ENCODE peak calls at places on chromosome 6, in four cellular contexts. Y is K562, X is GM12878, O is HepG2. F is an unnamed sample.

GRCh38 chr6:20630136-20630535 is 95.9 kb downstream of the CDKAL1 start:
- DNase-seq in Y (no peak), X (no peak), O (no peak), F (no peak)

GRCh38 chr6:123909989-123910388 is 106.3 kb downstream of the NKAIN2 start:
- DNase-seq in Y (no peak), X (no peak), O (no peak), F (peak; percentile 57)

GRCh38 chr6:11389977-11390376 is 147.6 kb upstream of the TMEM170B start:
- DNase-seq in Y (no peak), X (no peak), O (no peak), F (peak; percentile 83)

GRCh38 chr6:165817771-165818170 is 154.7 kb upstream of the PDE10A start:
- DNase-seq in Y (no peak), X (no peak), O (no peak), F (no peak)

GRCh38 chr6:43367245-43367984 is 2.0 kb downstream of the ZNF318 start:
- DNase-seq in Y (no peak), X (no peak), O (no peak), F (no peak)

GRCh38 chr6:110368268-110368667 is 10.1 kb upstream of the METTL24 start:
- DNase-seq in Y (no peak), X (no peak), O (no peak), F (no peak)

GRCh38 chr6:69958978-69959377 is 92.6 kb downstream of the COL19A1 start:
- DNase-seq in Y (no peak), X (no peak), O (no peak), F (no peak)

GRCh38 chr6:109081516-109081915 is 13.1 kb downstream of the SESN1 start:
- DNase-seq in Y (no peak), X (no peak), O (no peak), F (no peak)

GRCh38 chr6:134816300-134816699 is 133.6 kb downstream of the ALDH8A1 start:
- DNase-seq in Y (no peak), X (no peak), O (no peak), F (no peak)

GRCh38 chr6:56804996-56805395 is 149.9 kb upstream of the BEND6 start:
- DNase-seq in Y (no peak), X (no peak), O (no peak), F (peak; percentile 80)

GRCh38 chr6:41167173-41167963 is 4.5 kb upstream of the TREM2 start:
- DNase-seq in Y (peak; percentile 17), X (no peak), O (no peak), F (peak; percentile 21)

GRCh38 chr6:11363881-11364576 is 131.6 kb upstream of the NEDD9 start:
- DNase-seq in Y (no peak), X (no peak), O (no peak), F (no peak)

GRCh38 chr6:8193541-8193940 is 91.2 kb upstream of the EEF1E1 start:
- DNase-seq in Y (no peak), X (no peak), O (no peak), F (no peak)

GRCh38 chr6:86118271-86118670 is 475.6 kb upstream of the SYNCRIP start:
- DNase-seq in Y (no peak), X (no peak), O (no peak), F (no peak)

GRCh38 chr6:36235309-36235708 is 34.6 kb upstream of the PNPLA1 start:
- DNase-seq in Y (no peak), X (no peak), O (no peak), F (no peak)

GRCh38 chr6:143325379-143326140 is 124.9 kb downstream of the ADAT2 start:
- DNase-seq in Y (no peak), X (no peak), O (no peak), F (peak; percentile 82)

GRCh38 chr6:1908784-1909183 is 299.1 kb downstream of the FOXC1 start:
- DNase-seq in Y (no peak), X (no peak), O (no peak), F (peak; percentile 79)

GRCh38 chr6:143406673-143407072 is 43.8 kb downstream of the ADAT2 start:
- DNase-seq in Y (no peak), X (no peak), O (no peak), F (no peak)

GRCh38 chr6:121590438-121590837 is 155.0 kb downstream of the GJA1 start:
- DNase-seq in Y (no peak), X (no peak), O (no peak), F (no peak)

GRCh38 chr6:164007881-164008280 is 593.4 kb downstream of the QKI start:
- DNase-seq in Y (no peak), X (no peak), O (no peak), F (no peak)

GRCh38 chr6:134593887-134594286 is 276.0 kb upstream of the SGK1 start:
- DNase-seq in Y (no peak), X (no peak), O (no peak), F (no peak)

GRCh38 chr6:37785688-37786270 is 33.7 kb upstream of the ZFAND3 start:
- DNase-seq in Y (no peak), X (no peak), O (no peak), F (no peak)

GRCh38 chr6:37784585-37784967 is 35.0 kb upstream of the ZFAND3 start:
- DNase-seq in Y (no peak), X (no peak), O (no peak), F (no peak)

GRCh38 chr6:37788259-37788658 is 31.3 kb upstream of the ZFAND3 start:
- DNase-seq in Y (no peak), X (no peak), O (no peak), F (no peak)

GRCh38 chr6:37785002-37785687 is 34.4 kb upstream of the ZFAND3 start:
- DNase-seq in Y (no peak), X (no peak), O (no peak), F (no peak)

GRCh38 chr6:37787216-37787615 is 32.3 kb upstream of the ZFAND3 start:
- DNase-seq in Y (no peak), X (no peak), O (no peak), F (no peak)
- TF ChIP-seq MYC in Y (no peak), X (no peak), O (no peak), F (no peak)

GRCh38 chr6:39931607-39932006 is 2.7 kb downstream of the MOCS1 start:
- DNase-seq in Y (no peak), X (no peak), O (no peak), F (no peak)
- H3K4me3 ChIP-seq in Y (no peak overlapping the region), X (no peak overlapping the region), O (no peak overlapping the region), F (no peak overlapping the region)

GRCh38 chr6:152146385-152146784 is 338.9 kb downstream of the ESR1 start:
- DNase-seq in Y (no peak), X (no peak), O (no peak), F (no peak)
- H3K9ac ChIP-seq in Y (no peak overlapping the region), X (no peak overlapping the region), O (no peak overlapping the region), F (no peak overlapping the region)

DNA sequence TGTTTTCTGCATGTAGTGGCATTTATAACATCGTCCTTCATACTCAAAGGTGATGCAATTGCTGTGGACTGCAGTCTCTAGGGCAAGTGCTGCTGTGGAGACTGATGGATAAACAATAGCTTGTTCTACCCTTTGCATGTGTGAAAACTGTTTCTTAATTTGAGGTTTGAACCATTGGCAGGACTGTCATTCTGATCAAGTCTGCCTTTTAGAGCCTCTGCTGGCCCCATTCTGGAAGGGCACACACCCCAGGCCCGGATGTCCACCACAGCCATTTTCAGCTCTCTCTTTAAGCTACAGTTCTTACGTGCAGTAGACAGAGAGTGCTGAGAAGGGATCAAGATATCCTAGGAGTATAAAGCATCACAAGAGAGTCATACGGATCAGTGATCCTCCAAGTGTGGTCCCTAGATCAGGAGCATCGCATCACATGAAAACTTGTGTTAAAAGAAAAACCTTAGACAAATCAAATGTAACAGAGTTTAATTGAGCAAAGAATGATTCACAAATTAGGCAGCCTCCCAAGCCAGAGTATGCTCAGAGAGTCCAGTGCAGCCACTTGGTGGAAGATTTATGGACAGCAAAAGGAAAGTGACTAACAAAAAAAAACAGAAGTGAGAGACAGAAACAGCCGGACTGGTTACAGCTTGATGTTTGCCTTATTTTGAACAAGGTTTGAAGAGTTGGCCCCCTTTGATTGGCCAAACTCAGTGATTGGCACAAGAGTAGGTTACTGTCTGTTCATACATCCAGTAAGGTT is 52.0 kb downstream of the FRK start:
- DNase-seq in Y (no peak), X (peak; percentile 73), O (no peak), F (peak; percentile 89)
- TF ChIP-seq MYC in Y (no peak), X (no peak), O (no peak), F (no peak)

DNA sequence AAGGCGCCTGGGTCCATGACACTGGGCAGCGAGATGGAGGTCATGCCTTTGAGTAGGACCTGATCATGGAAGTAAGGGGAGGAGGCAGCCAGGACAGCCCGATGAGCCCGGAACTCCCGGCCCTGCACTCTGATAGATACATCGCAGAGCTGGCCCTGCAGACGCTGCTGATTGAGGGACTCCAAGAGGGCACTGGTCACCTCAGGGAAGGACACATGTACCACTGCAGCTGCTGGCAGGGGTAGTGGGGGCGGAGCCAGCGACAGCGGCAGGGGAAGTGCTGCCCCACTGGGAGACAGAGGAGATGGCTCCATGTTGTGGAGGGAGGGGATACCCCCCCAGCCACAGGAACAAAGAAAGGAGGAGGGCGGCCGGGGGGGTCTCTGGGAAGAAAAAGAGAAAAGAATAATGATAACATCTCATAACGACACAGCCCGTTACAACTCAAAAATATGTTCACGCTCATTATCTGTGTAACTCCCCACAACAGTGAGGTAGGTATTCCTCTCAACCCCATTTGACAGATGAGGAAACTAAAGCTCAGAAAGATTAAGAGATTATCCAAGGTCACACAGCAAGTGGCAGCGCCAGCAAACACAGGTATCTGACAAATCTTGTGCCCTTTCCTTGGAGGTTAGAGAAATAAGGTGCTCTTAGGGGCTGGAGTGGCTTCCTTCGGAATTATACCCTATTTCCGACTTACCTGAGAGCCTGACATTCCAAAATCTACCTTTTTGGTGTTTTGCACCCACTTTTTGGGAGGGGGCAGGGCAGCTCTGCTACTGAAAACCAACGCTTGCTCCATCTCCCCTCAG is 734 bp downstream of the ZBTB22 start:
- DNase-seq in Y (no peak), X (no peak), O (no peak), F (no peak)
- H3K4me3 ChIP-seq in Y (peak overlapping the region; percentile 63), X (peak overlapping the region; percentile 38), O (no peak overlapping the region), F (peak overlapping the region; percentile 60)

GRCh38 chr6:153673214-153673613 is 365.8 kb upstream of the OPRM1 start:
- DNase-seq in Y (no peak), X (no peak), O (no peak), F (no peak)
- H3K9ac ChIP-seq in Y (no peak overlapping the region), X (no peak overlapping the region), O (no peak overlapping the region), F (no peak overlapping the region)